ENCODE peak calls at places on chromosome 4, in six cellular contexts. O is spleen, F is dorsolateral prefrontal cortex, X is suprapubic skin, T is A549, D is pancreas. Z is an unnamed sample.

GRCh38 chr4:175560628-175561027 is 251.4 kb downstream of the GPM6A start:
- DNase-seq in O (no peak), F (no peak), X (no peak), T (peak; percentile 41), D (no peak), Z (no peak)

GRCh38 chr4:119930546-119930945 is 136.1 kb downstream of the MAD2L1 start:
- DNase-seq in O (no peak), F (no peak), X (no peak), T (no peak), D (no peak), Z (no peak)

GRCh38 chr4:151676301-151676700 is 84.5 kb downstream of the GATB start:
- DNase-seq in O (no peak), F (no peak), X (no peak), T (peak; percentile 16), D (no peak), Z (no peak)

GRCh38 chr4:23774932-23775331 is 114.9 kb downstream of the PPARGC1A start:
- DNase-seq in O (no peak), F (no peak), X (no peak), T (no peak), D (no peak), Z (no peak)

GRCh38 chr4:33149658-33150057 is 2429.5 kb downstream of the PCDH7 start:
- DNase-seq in O (no peak), F (no peak), X (no peak), T (no peak), D (no peak), Z (no peak)

GRCh38 chr4:53809816-53810215 is 218.5 kb upstream of the LNX1 start:
- DNase-seq in O (no peak), F (no peak), X (no peak), T (no peak), D (no peak), Z (no peak)

GRCh38 chr4:126939401-126939800 is 693.4 kb upstream of the INTU start:
- DNase-seq in O (no peak), F (no peak), X (no peak), T (no peak), D (no peak), Z (no peak)

GRCh38 chr4:30714408-30715031 is 5.6 kb upstream of the PCDH7 start:
- DNase-seq in O (no peak), F (no peak), X (no peak), T (peak; percentile 45), D (no peak), Z (no peak)

GRCh38 chr4:17636696-17637351 is 22.4 kb downstream of the MED28 start:
- DNase-seq in O (peak; percentile 89), F (peak; percentile 85), X (peak; percentile 79), T (peak; percentile 63), D (peak; percentile 80), Z (peak; percentile 85)

GRCh38 chr4:51960486-51960885 is 59.7 kb downstream of the LRRC66 start:
- DNase-seq in O (no peak), F (no peak), X (no peak), T (no peak), D (no peak), Z (no peak)

GRCh38 chr4:142201041-142201440 is 564.7 kb downstream of the IL15 start:
- DNase-seq in O (no peak), F (no peak), X (no peak), T (no peak), D (no peak), Z (no peak)

GRCh38 chr4:99815597-99816011 is 1.0 kb upstream of the DAPP1 start:
- DNase-seq in O (no peak), F (no peak), X (no peak), T (no peak), D (no peak), Z (peak; percentile 66)

GRCh38 chr4:70994387-70995099 is 1.1 kb downstream of the DCK start:
- DNase-seq in O (no peak), F (no peak), X (no peak), T (no peak), D (no peak), Z (no peak)

GRCh38 chr4:74111990-74112389 is 13.0 kb upstream of the CXCL2 start:
- DNase-seq in O (no peak), F (peak; percentile 44), X (peak; percentile 70), T (no peak), D (no peak), Z (peak; percentile 67)

GRCh38 chr4:70945452-70946055 is 43.4 kb downstream of the MOB1B start:
- DNase-seq in O (no peak), F (no peak), X (no peak), T (no peak), D (no peak), Z (no peak)

GRCh38 chr4:151553874-151554273 is 144.9 kb downstream of the FHIP1A start:
- DNase-seq in O (no peak), F (no peak), X (no peak), T (no peak), D (no peak), Z (no peak)

GRCh38 chr4:168264903-168265302 is 53.6 kb downstream of the DDX60 start:
- DNase-seq in O (no peak), F (no peak), X (no peak), T (no peak), D (no peak), Z (no peak)

GRCh38 chr4:20203508-20203907 is 48.2 kb upstream of the SLIT2 start:
- DNase-seq in O (no peak), F (no peak), X (no peak), T (no peak), D (no peak), Z (no peak)

GRCh38 chr4:14862881-14863280 is 139.4 kb upstream of the CPEB2 start:
- DNase-seq in O (no peak), F (no peak), X (no peak), T (no peak), D (no peak), Z (no peak)
- H3K4me3 ChIP-seq in O (no peak overlapping the region), F (no peak overlapping the region), X (peak overlapping the region; percentile 26), T (no peak overlapping the region), D (no peak overlapping the region), Z (no peak overlapping the region)

GRCh38 chr4:186666252-186666651 is 57.4 kb downstream of the FAT1 start:
- DNase-seq in O (no peak), F (no peak), X (no peak), T (peak; percentile 50), D (no peak), Z (no peak)

GRCh38 chr4:186657766-186658165 is 65.9 kb downstream of the FAT1 start:
- DNase-seq in O (no peak), F (no peak), X (no peak), T (no peak), D (no peak), Z (no peak)

GRCh38 chr4:186659936-186660335 is 63.7 kb downstream of the FAT1 start:
- DNase-seq in O (no peak), F (no peak), X (no peak), T (no peak), D (no peak), Z (no peak)

GRCh38 chr4:186658657-186659056 is 65.0 kb downstream of the FAT1 start:
- DNase-seq in O (no peak), F (no peak), X (no peak), T (no peak), D (no peak), Z (no peak)

DNA sequence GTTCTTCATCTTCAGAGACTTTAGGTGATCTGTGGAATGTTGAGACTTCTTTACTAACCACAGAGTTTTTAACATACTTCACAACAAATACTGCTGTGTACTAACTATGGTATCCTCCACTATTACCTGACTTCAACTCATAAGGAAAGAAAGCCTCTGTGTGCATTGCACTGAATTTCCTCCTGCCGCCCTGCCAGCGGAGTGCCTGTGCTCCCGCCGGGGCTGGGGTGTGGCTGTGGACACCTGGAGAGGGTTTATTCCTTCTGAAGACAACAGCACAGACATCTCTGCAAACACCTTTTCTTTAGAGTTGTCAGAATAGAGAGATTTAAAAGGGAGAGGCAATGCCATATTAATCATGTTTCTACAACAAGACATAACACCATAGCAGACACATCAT is 63.3 kb downstream of the FAT1 start:
- DNase-seq in O (no peak), F (no peak), X (no peak), T (no peak), D (no peak), Z (no peak)
- H3K27ac ChIP-seq in O (no peak overlapping the region), F (no peak overlapping the region), X (no peak overlapping the region), T (no peak overlapping the region), D (no peak overlapping the region), Z (no peak overlapping the region)

GRCh38 chr4:72496119-72496518 is 72.9 kb downstream of the ADAMTS3 start:
- DNase-seq in O (no peak), F (no peak), X (no peak), T (no peak), D (no peak), Z (no peak)
- TF ChIP-seq CTCF in O (no peak), F (no peak), X (no peak), T (no peak), D (no peak), Z (no peak)

DNA sequence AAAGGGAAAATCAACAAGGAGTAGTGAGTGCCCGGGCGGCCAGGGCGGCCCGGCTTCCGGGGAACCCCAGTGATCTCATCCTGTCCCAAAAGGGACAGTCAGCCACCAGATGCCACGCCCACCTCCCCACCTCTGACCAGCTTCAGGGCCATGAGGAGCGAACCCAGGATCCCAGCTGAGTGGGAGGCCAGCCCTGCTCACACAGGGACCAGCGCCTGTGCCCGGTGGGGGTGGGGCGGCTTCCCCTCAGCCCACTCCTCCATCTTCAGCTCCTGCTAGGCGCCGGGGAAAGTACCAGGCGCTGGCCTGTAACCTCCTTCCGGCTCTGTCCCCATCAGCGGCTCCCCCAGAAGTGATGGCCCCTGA is 6.2 kb downstream of the MYL5 start:
- DNase-seq in O (peak; percentile 82), F (no peak), X (peak; percentile 78), T (no peak), D (no peak), Z (peak; percentile 74)
- H3K4me3 ChIP-seq in O (peak overlapping the region; percentile 50), F (no peak overlapping the region), X (peak overlapping the region; percentile 60), T (peak overlapping the region; percentile 53), D (no peak overlapping the region), Z (peak overlapping the region; percentile 60)

Z was measured in upper lobe of right lung.